ENCODE peak calls at places on chromosomes 6 and 20, in nine cellular contexts. M is upper lobe of left lung; W is H1; A is IMR-90; C is colonic mucosa; L is CD8-positive, alpha-beta T cell; J is AG04450; Q is sigmoid colon; D is HL-60. Z is an unnamed sample. For H3K27me3, the result is how much of the 10 kb centered on the place peaks cover.

GRCh38 chr6:123529843-123530242 is 106.9 kb downstream of the TRDN start:
- DNase-seq in M (no peak), W (no peak), A (no peak), C (no peak), L (no peak), J (no peak), Q (no peak), D (no peak), Z (no peak)

GRCh38 chr6:122025104-122025503 is 374.3 kb upstream of the HSF2 start:
- DNase-seq in M (no peak), W (no peak), A (no peak), C (no peak), L (no peak), J (no peak), Q (no peak), D (no peak), Z (no peak)

GRCh38 chr6:129733290-129733689 is 23.3 kb upstream of the ARHGAP18 start:
- DNase-seq in M (no peak), W (no peak), A (no peak), C (no peak), L (no peak), J (no peak), Q (no peak), D (no peak), Z (no peak)

GRCh38 chr6:133526436-133526835 is 285.3 kb downstream of the EYA4 start:
- DNase-seq in M (no peak), W (no peak), A (no peak), C (no peak), L (no peak), J (no peak), Q (no peak), D (no peak), Z (no peak)

GRCh38 chr20:38129893-38130609 is 35.0 kb downstream of the TGM2 start:
- DNase-seq in M (no peak), W (no peak), A (no peak), C (no peak), L (no peak), J (no peak), Q (peak), D (no peak), Z (no peak)

GRCh38 chr6:90809035-90809434 is 222.2 kb upstream of the MAP3K7 start:
- DNase-seq in M (no peak), W (no peak), A (no peak), C (no peak), L (no peak), J (no peak), Q (no peak), D (no peak), Z (no peak)

GRCh38 chr6:121823437-121823851 is 388.0 kb downstream of the GJA1 start:
- DNase-seq in M (no peak), W (peak), A (peak), C (no peak), L (no peak), J (peak), Q (no peak), D (no peak), Z (no peak)

GRCh38 chr20:5835870-5836269 is 85.7 kb downstream of the SHLD1 start:
- DNase-seq in M (no peak), W (no peak), A (peak), C (no peak), L (no peak), J (no peak), Q (no peak), D (no peak), Z (no peak)

GRCh38 chr6:53986721-53987526 is 124.3 kb upstream of the MLIP start:
- DNase-seq in M (no peak), W (no peak), A (peak), C (no peak), L (no peak), J (no peak), Q (no peak), D (no peak), Z (no peak)

GRCh38 chr20:13249118-13249859 is 28.2 kb downstream of the ISM1 start:
- DNase-seq in M (no peak), W (no peak), A (no peak), C (no peak), L (no peak), J (no peak), Q (no peak), D (no peak), Z (no peak)

DNA sequence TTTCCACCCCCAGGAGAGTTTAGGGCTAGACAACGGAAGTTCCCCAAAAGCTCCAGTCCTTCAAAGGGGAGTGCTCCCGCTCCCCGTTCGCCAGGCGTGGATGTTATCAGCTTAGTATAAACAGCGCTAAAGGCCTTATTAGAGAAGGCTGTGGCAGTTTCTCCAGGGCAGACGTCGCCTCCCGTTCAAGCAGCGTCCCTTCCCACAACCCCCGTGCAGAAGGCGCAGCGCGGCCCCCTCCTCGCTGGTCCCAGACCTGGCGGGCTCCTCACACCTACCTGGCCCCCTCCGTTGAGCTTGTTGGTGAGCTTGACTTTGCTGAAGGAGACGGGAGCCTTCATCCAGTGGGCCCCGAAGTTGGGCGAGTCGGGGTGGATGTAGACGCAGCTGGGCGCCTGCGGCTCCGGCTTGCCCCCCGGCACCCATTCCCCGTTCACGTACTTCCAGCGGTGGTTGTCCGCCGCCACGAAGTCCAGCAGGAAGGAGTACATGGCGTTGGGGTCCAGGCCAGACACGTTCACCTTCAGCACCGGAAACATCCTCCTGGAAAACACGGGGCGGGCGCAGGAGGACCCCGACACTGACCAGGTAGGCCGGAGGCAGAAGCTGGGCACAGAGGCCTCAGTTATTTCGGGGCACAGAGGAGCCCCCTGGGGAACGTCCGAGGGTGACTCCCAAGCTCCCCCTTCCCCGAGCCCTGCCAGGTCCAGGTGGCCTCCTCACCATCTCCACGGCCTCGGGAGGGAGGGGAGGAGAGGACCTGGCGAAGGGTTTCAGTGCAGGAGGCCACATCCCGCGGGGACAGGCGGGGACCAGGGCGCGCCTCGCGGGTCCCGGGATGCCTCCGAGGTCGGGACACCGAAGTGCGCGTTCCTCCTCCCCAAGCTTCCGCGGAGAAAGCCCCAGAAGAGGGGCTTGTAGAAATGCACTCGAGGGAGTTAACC is 1.1 kb downstream of the TBXT start:
- DNase-seq in M (peak), W (no peak), A (no peak), C (no peak), L (no peak), J (no peak), Q (no peak), D (no peak), Z (no peak)
- H3K27me3 ChIP-seq in M (under half), W (half or more), A (half or more), C (half or more), L (under half), J (half or more), Q (half or more), D (half or more), Z (half or more)

GRCh38 chr20:58188496-58188895 is 40.0 kb downstream of the ANKRD60 start:
- DNase-seq in M (no peak), W (no peak), A (no peak), C (no peak), L (no peak), J (no peak), Q (no peak), D (no peak), Z (no peak)
- TF ChIP-seq CTCF in M (no peak), W (peak), A (no peak), C (no peak), L (no peak), J (no peak), Q (no peak), D (no peak), Z (no peak)

GRCh38 chr6:149246691-149247384 is 70.7 kb upstream of the TAB2 start:
- DNase-seq in M (peak), W (no peak), A (no peak), C (no peak), L (no peak), J (no peak), Q (no peak), D (peak), Z (no peak)
- H3K27ac ChIP-seq in M (peak), W (no peak), A (no peak), C (peak), L (no peak), J (no peak), Q (no peak), D (no peak), Z (no peak)

DNA sequence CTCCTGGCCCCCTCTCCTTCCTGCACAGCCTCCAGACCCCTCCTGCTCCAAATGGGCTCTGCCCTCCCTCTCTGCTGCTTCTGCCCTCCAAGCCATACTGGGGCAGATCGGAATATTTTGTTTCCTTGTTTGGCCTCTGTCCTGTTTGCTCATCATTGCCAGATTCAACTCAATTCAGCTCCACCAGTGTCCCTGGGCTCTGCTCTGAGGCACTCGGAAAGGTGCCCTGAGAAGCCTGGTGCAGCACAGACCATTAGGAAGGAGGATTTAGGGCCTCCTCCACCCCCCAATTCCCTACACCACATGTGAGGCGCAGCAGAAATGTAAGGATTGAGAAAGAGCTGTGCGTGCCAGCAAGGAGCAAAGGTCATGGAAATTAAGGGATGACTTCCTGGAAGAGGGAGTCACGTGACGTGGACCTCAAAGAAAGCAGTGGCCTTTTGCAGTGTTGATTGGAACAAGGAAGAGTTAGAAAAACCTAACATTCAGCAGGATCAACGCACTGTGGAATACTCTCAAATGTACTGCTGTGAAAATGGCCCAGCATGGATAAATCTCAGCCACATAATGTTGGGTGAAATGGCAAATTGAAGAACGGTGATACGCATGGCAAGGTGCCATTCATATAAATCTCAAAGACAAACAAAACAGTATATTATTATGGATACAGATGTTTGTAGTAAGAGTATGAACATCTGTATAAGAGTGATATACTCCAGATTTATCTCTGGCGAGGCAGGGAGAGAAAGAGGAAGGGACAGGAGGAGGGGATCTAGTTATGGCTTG is 229.5 kb upstream of the RNF24 start:
- DNase-seq in M (no peak), W (no peak), A (no peak), C (peak), L (no peak), J (no peak), Q (no peak), D (no peak), Z (no peak)
- H3K27me3 ChIP-seq in M (under half), W (half or more), A (under half), C (under half), L (under half), J (under half), Q (under half), D (under half), Z (under half)

GRCh38 chr6:83151114-83151513 is 42.0 kb downstream of the PGM3 start:
- DNase-seq in M (no peak), W (no peak), A (peak), C (no peak), L (no peak), J (peak), Q (no peak), D (no peak), Z (no peak)
- TF ChIP-seq CTCF in M (no peak), W (no peak), A (no peak), C (no peak), L (no peak), J (no peak), Q (no peak), D (no peak), Z (no peak)

DNA sequence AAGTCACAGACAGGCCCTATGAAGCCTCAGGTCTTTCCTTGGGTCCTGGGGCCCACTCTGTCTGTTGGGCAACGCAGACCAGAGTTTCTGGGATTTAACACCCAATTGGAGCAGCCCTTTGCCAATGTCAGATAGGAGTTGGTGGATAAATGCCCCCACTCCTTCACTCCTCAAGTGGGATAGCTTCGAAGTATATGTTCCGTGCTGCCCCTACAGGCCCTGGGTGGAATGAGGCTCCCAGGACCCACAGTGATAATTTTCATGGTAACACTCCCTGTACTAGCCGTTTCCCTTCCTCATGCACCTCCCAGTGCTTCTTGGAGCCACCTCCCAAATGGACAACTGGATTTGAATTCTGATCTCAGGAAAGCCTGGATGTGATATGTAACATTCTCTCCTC is 145.4 kb downstream of the FOXA2 start:
- DNase-seq in M (no peak), W (no peak), A (no peak), C (no peak), L (no peak), J (no peak), Q (no peak), D (no peak), Z (no peak)
- H3K27ac ChIP-seq in M (no peak), W (no peak), A (no peak), C (no peak), L (no peak), J (no peak), Q (no peak), D (no peak), Z (no peak)

GRCh38 chr6:137371634-137372016 is 122.6 kb downstream of the OLIG3 start:
- DNase-seq in M (no peak), W (no peak), A (no peak), C (no peak), L (no peak), J (no peak), Q (no peak), D (no peak), Z (no peak)
- H3K27me3 ChIP-seq in M (under half), W (under half), A (under half), C (under half), L (under half), J (under half), Q (under half), D (under half), Z (under half)

DNA sequence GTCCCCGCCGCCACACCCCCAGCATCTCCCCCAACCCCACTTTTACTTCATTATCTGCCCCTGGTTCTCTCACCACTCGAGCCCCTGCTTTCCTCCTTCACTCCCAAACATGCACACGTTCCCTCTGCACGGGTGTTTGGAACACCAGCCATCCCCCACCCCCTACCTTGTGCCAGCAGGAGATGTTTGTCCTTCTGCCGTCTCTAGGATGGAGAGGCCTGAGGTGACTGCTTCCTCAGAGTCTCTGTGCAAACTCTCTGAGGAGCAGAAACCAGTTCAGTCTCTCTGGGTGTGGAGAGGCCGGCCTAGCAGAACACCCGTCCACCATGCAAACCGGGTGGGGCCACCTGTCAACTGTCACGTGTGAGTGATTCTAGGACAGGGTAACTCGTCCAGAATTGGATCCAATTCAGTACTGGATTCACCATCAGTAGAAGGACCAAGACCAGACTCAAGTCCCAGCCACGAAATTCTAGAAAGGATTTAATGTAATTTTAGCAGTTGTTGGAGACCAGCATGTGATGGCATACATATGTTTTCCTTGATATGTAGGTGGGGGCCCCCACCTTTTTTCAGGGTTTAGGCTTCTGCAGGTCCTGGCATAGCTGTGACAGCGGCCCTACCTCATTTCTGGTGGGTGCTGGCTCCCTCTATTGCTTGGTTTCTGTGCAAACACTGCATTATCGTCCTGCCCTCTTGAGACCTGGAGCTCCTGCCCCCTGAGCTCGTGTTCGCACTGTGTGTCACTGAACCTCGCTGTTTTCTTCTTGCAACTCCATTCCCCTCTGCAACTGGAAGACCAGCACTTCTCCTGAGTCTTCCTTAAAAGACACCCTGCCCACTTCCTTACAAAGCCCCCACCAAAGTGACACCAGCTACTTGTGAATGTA is at the start of gene RAET1E:
- DNase-seq in M (peak), W (no peak), A (no peak), C (peak), L (no peak), J (no peak), Q (no peak), D (no peak), Z (no peak)
- TF ChIP-seq CTCF in M (no peak), W (peak), A (peak), C (no peak), L (no peak), J (peak), Q (no peak), D (no peak), Z (no peak)

GRCh38 chr6:4401408-4402367 is 266.3 kb upstream of the ECI2 start:
- DNase-seq in M (peak), W (no peak), A (peak), C (no peak), L (no peak), J (no peak), Q (no peak), D (no peak), Z (no peak)

GRCh38 chr6:4397307-4397706 is 261.9 kb upstream of the ECI2 start:
- DNase-seq in M (no peak), W (no peak), A (no peak), C (no peak), L (no peak), J (no peak), Q (no peak), D (no peak), Z (no peak)

GRCh38 chr6:4402477-4402976 is 267.2 kb upstream of the ECI2 start:
- DNase-seq in M (peak), W (no peak), A (peak), C (no peak), L (no peak), J (peak), Q (no peak), D (no peak), Z (peak)

GRCh38 chr6:4398806-4399205 is 263.4 kb upstream of the ECI2 start:
- DNase-seq in M (no peak), W (no peak), A (peak), C (no peak), L (no peak), J (peak), Q (no peak), D (no peak), Z (no peak)

GRCh38 chr6:4399656-4400055 is 264.3 kb upstream of the ECI2 start:
- DNase-seq in M (no peak), W (no peak), A (no peak), C (no peak), L (no peak), J (no peak), Q (no peak), D (no peak), Z (no peak)
- H3K27ac ChIP-seq in M (no peak), W (no peak), A (no peak), C (no peak), L (no peak), J (no peak), Q (no peak), D (no peak), Z (no peak)

Z was measured in dorsolateral prefrontal cortex.